ENCODE peak calls at places on chromosomes 11 and 22, in ten cellular contexts. L is NCI-H1092; C is RWPE1; D is activated CD8-positive, alpha-beta memory T cell treated with anti-CD3 and anti-CD28 coated beads for 4 hours; S is stimulated activated CD4-positive, alpha-beta T cell treated with anti-CD3 and anti-CD28 coated beads, Interleukin-12 subunit alpha, Interleukin-12 subunit beta, amount 100 ng/mL, for 48 hours; H is stimulated activated CD8-positive, alpha-beta memory T cell treated with anti-CD3 and anti-CD28 coated beads, Interleukin-7, amount 100 ng/mL, for 1 hour; Q is RCC 7860; K is NCI-H226; W is HL-60; Y is stimulated activated naive CD8-positive, alpha-beta T cell treated with anti-CD3 and anti-CD28 coated beads, Interleukin-15, amount 100 ng/mL, for 72 hours. I is an unnamed sample.

GRCh38 chr11:61173456-61173855 is 12.2 kb upstream of the VPS37C start:
- DNase-seq in D (no peak), W (no peak), L (no peak), H (no peak), Y (no peak), C (no peak), K (no peak), Q (no peak), S (no peak), I (no peak)

GRCh38 chr11:34754171-34754823 is 133.4 kb downstream of the EHF start:
- DNase-seq in C (no peak), K (no peak), S (no peak), Q (no peak), W (no peak), D (no peak), Y (no peak), H (no peak), L (no peak), I (no peak)

GRCh38 chr22:21450858-21451331 is 16.3 kb upstream of the TMEM191C start:
- DNase-seq in L (no peak), W (no peak), Q (no peak), Y (no peak), S (no peak), D (no peak), K (no peak), H (no peak), C (no peak), I (no peak)

GRCh38 chr11:106581399-106581798 is 436.9 kb downstream of the GUCY1A2 start:
- DNase-seq in K (no peak), H (no peak), L (no peak), Y (no peak), Q (no peak), C (no peak), S (no peak), W (no peak), D (no peak), I (no peak)

GRCh38 chr11:1870721-1871466 is 18.0 kb downstream of the LSP1 start:
- DNase-seq in S (no peak), H (no peak), C (no peak), Q (no peak), D (no peak), W (no peak), L (no peak), K (no peak), Y (no peak), I (no peak)

GRCh38 chr11:57240757-57241156 is 3.7 kb upstream of the APLNR start:
- DNase-seq in Q (no peak), D (no peak), C (no peak), K (no peak), W (no peak), S (no peak), H (no peak), L (no peak), Y (no peak), I (no peak)

GRCh38 chr22:26561756-26562417 is 28.0 kb downstream of the TPST2 start:
- DNase-seq in S (no peak), Y (no peak), L (no peak), W (no peak), Q (no peak), K (no peak), C (no peak), D (no peak), H (no peak), I (no peak)

GRCh38 chr22:39243443-39244072 is 1.2 kb downstream of the PDGFB start:
- DNase-seq in H (no peak), S (no peak), K (no peak), W (no peak), D (no peak), L (no peak), Y (peak; percentile 17), C (peak; percentile 33), Q (peak; percentile 5), I (no peak)